ENCODE peak calls at places on chromosomes 13 and 19, in six cellular contexts. H is HepG2, Z is GM12878, E is H1, V is K562, P is SK-N-SH. R is an unnamed sample.

GRCh38 chr13:22915442-22916082 is 265.2 kb upstream of the SGCG start:
- DNase-seq in V (peak; percentile 22), Z (no peak), E (peak; percentile 84), H (no peak), P (peak; percentile 55), R (no peak)

GRCh38 chr19:46284635-46285034 is 12.2 kb upstream of the HIF3A start:
- DNase-seq in Z (no peak), V (no peak), H (no peak), E (no peak), P (no peak), R (no peak)

GRCh38 chr19:44570984-44571684 is 41.7 kb upstream of the CEACAM20 start:
- DNase-seq in P (peak; percentile 61), V (peak; percentile 68), E (peak; percentile 80), Z (no peak), H (peak; percentile 80), R (peak; percentile 63)

GRCh38 chr13:34416833-34417425 is 525.1 kb upstream of the NBEA start:
- DNase-seq in Z (no peak), P (no peak), H (no peak), E (no peak), V (no peak), R (no peak)

GRCh38 chr13:19959141-19959830 is 759 bp downstream of the ZMYM2 start:
- DNase-seq in V (peak; percentile 31), H (peak; percentile 27), Z (no peak), E (peak; percentile 75), P (peak; percentile 62), R (no peak)

GRCh38 chr13:33080962-33081655 is 64.9 kb downstream of the KL start:
- DNase-seq in Z (no peak), V (no peak), P (no peak), H (no peak), E (no peak), R (no peak)

GRCh38 chr19:33398361-33399060 is 25.0 kb downstream of the CEBPG start:
- DNase-seq in H (no peak), E (no peak), V (no peak), Z (no peak), P (no peak), R (no peak)

GRCh38 chr13:39565036-39565949 is 37.7 kb downstream of the LHFPL6 start:
- DNase-seq in E (no peak), V (no peak), P (no peak), Z (no peak), H (peak; percentile 1), R (no peak)

GRCh38 chr19:11973020-11973810 is 8.4 kb downstream of the ZNF763 start:
- DNase-seq in V (no peak), H (no peak), E (no peak), Z (no peak), P (no peak), R (no peak)

GRCh38 chr19:43749152-43749551 is 5.6 kb downstream of the SMG9 start:
- DNase-seq in P (no peak), E (no peak), Z (no peak), H (no peak), V (no peak), R (no peak)

GRCh38 chr13:72792640-72793039 is 10.7 kb downstream of the PIBF1 start:
- DNase-seq in H (peak; percentile 46), V (no peak), P (no peak), E (no peak), Z (no peak), R (no peak)

GRCh38 chr19:45234089-45234869 is 10.9 kb downstream of the EXOC3L2 start:
- DNase-seq in V (no peak), Z (no peak), E (peak; percentile 77), P (peak; percentile 60), H (no peak), R (no peak)

GRCh38 chr13:24306632-24307031 is 2.7 kb upstream of the C1QTNF9 start:
- DNase-seq in V (no peak), P (no peak), Z (no peak), E (no peak), H (peak; percentile 13), R (no peak)

GRCh38 chr19:16338470-16339360 is 14.1 kb downstream of the KLF2 start:
- DNase-seq in P (no peak), H (peak; percentile 28), Z (peak; percentile 59), E (no peak), V (no peak), R (no peak)

GRCh38 chr19:20565321-20566018 is at the start of gene ZNF737:
- DNase-seq in Z (peak; percentile 75), P (peak; percentile 88), H (peak; percentile 94), V (peak; percentile 4), E (peak; percentile 90), R (peak; percentile 96)

GRCh38 chr13:82713681-82714405 is 1168.4 kb downstream of the SLITRK1 start:
- DNase-seq in E (no peak), Z (no peak), H (no peak), V (no peak), P (no peak), R (no peak)

GRCh38 chr19:33259532-33259931 is 33.9 kb upstream of the SLC7A10 start:
- DNase-seq in H (no peak), P (no peak), Z (no peak), E (no peak), V (no peak), R (peak; percentile 97)

GRCh38 chr13:24162604-24163003 is 2.1 kb downstream of the SPATA13 start:
- DNase-seq in H (no peak), E (no peak), Z (no peak), P (no peak), V (no peak), R (no peak)

GRCh38 chr19:51994048-51994644 is 7.5 kb upstream of the ZNF350 start:
- DNase-seq in P (no peak), Z (no peak), E (no peak), H (no peak), V (no peak), R (no peak)

GRCh38 chr13:48491423-48492122 is 41.3 kb downstream of the RCBTB2 start:
- DNase-seq in H (no peak), V (no peak), E (no peak), Z (no peak), P (no peak), R (no peak)

GRCh38 chr19:45507864-45508680 is 793 bp downstream of the VASP start:
- DNase-seq in P (no peak), Z (no peak), H (no peak), E (peak; percentile 80), V (peak; percentile 57), R (no peak)

GRCh38 chr19:48637948-48638830 is 1.0 kb upstream of the DBP start:
- DNase-seq in V (peak; percentile 80), H (peak; percentile 75), P (peak; percentile 93), Z (no peak), E (peak; percentile 67), R (peak; percentile 88)

GRCh38 chr19:48635966-48636858 is 967 bp downstream of the DBP start:
- DNase-seq in P (no peak), Z (no peak), H (no peak), E (peak; percentile 60), V (no peak), R (peak; percentile 51)

GRCh38 chr19:48637449-48637947 is 319 bp upstream of the DBP start:
- DNase-seq in H (peak; percentile 96), P (peak; percentile 91), E (peak; percentile 97), V (peak; percentile 81), Z (peak; percentile 96), R (peak; percentile 99)

GRCh38 chr19:48635263-48635965 is 1.8 kb downstream of the DBP start:
- DNase-seq in Z (no peak), V (peak; percentile 89), E (peak; percentile 84), H (no peak), P (peak; percentile 89), R (no peak)

GRCh38 chr19:48636859-48637448 is at the start of gene DBP:
- DNase-seq in E (peak; percentile 74), H (no peak), P (peak; percentile 61), V (no peak), Z (no peak), R (peak; percentile 71)
- TF ChIP-seq GABPA in E (no peak), H (no peak), P (no peak), V (no peak), Z (no peak), R (no peak)

GRCh38 chr13:27962128-27962841 is 6.8 kb downstream of the CDX2 start:
- DNase-seq in P (peak; percentile 15), E (peak; percentile 61), H (peak; percentile 52), V (no peak), Z (no peak), R (no peak)

GRCh38 chr13:27959976-27960361 is 9.1 kb downstream of the CDX2 start:
- DNase-seq in P (no peak), Z (no peak), H (no peak), V (no peak), E (no peak), R (no peak)

GRCh38 chr13:27961227-27962085 is 7.7 kb downstream of the CDX2 start:
- DNase-seq in Z (no peak), P (peak; percentile 17), E (no peak), V (no peak), H (peak; percentile 20), R (no peak)

GRCh38 chr13:27958928-27959539 is 10.1 kb downstream of the CDX2 start:
- DNase-seq in H (no peak), E (no peak), V (no peak), P (no peak), Z (no peak), R (no peak)

DNA sequence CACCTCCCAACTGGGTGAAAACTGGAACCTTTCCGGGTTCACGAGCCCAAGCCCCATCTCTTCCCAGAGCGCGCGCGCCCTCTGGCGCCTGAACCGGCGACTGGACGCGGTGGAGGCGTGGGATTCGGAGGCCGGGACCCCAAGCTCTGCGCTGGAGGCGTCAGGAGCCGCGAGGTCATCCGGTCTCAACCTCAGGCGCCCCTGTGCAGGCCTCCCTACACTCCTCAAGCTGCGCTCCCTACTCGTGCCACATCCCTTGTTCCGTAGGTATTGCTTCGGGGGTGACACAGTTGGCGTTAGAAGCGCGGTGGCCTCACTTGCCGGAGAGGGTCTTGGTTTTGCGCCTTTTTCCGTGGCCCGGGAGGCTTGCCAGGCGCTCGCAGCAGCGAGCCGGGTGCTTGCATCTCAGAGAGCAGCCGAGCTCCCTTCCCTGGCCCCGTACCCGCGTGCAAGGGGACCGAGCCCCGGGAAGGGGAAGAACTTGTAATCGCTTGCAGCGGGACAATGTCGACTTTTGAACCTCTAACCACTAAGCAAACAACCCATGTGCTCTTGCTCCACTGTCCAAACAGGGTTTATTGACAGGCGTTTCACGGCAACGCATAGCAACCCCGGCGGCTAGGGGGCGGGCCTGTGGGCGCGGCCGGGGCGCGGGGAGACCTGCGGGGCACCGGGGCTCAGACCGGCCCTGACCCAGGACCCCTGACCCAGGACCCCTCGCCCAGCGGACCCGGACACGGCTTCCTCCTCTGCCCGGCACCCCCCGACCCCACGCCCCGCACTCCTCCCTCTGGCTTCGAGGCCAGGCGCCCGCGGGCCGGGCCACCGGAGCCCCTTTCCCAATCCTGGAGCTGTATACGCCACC is 8.5 kb downstream of the CDX2 start:
- DNase-seq in E (peak; percentile 95), H (peak; percentile 97), V (peak; percentile 35), P (peak; percentile 61), Z (no peak), R (peak; percentile 50)
- TF ChIP-seq POLR2AphosphoS5 in E (no peak), H (peak; percentile 37), V (no peak), P (no peak), Z (no peak), R (no peak)

DNA sequence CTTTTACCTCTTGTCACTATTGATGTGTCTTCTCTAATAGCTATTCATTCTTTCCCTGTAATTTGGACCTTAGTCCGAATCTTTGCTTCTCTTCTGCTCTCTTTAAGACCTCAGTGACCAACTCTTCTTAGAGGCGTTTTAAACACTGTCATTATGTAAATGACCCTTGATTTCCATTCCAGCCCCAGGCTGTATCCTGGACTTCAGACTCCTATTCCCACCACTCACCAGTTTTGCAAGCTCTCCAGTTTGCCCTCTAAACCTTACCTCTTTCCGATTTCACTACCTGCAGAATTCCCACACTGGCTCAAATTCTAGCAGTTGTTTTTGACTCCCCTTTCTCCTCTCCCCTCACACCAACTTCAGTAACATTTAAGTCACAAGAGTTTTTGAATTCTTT is 13.4 kb upstream of the HMGB1 start:
- DNase-seq in V (no peak), P (no peak), H (no peak), Z (no peak), E (no peak), R (no peak)
- H3K4me3 ChIP-seq in V (no peak overlapping the region), P (no peak overlapping the region), H (no peak overlapping the region), Z (no peak overlapping the region), E (no peak overlapping the region), R (no peak overlapping the region)

GRCh38 chr19:29610213-29610573 is 4.1 kb downstream of the POP4 start:
- DNase-seq in P (no peak), Z (no peak), E (no peak), H (no peak), V (no peak), R (no peak)
- TF ChIP-seq GABPA in P (no peak), Z (no peak), E (no peak), H (no peak), V (no peak), R (no peak)

R was measured in HL-60.